ENCODE peak calls at places on chromosomes 7 and 10, in five cellular contexts. One of them, this sample, is unnamed.

GRCh38 chr10:33612551-33612950 is 278.1 kb upstream of the NRP1 start:
- DNase-seq in ELR: peak; percentile 49
- DNase-seq in HCT116: no peak
- DNase-seq in lower lobe of right lung: no peak
- DNase-seq in stimulated activated CD4-positive, alpha-beta T cell treated with anti-CD3 and anti-CD28 coated beads, Interleukin-4, amount 100 ng/mL, for 4 hours: no peak
- DNase-seq in this sample: peak; percentile 92

GRCh38 chr10:74585231-74586087 is 240.9 kb upstream of the KAT6B start:
- DNase-seq in stimulated activated CD4-positive, alpha-beta T cell treated with anti-CD3 and anti-CD28 coated beads, Interleukin-4, amount 100 ng/mL, for 4 hours: peak; percentile 27
- DNase-seq in lower lobe of right lung: no peak
- DNase-seq in HCT116: no peak
- DNase-seq in ELR: no peak
- DNase-seq in this sample: peak; percentile 73

GRCh38 chr7:30752979-30753378 is 1.0 kb downstream of the INMT start:
- DNase-seq in lower lobe of right lung: peak; percentile 66
- DNase-seq in stimulated activated CD4-positive, alpha-beta T cell treated with anti-CD3 and anti-CD28 coated beads, Interleukin-4, amount 100 ng/mL, for 4 hours: no peak
- DNase-seq in HCT116: no peak
- DNase-seq in ELR: no peak
- DNase-seq in this sample: peak; percentile 61

GRCh38 chr7:6284055-6284400 is 11.6 kb upstream of the CYTH3 start:
- DNase-seq in HCT116: no peak
- DNase-seq in stimulated activated CD4-positive, alpha-beta T cell treated with anti-CD3 and anti-CD28 coated beads, Interleukin-4, amount 100 ng/mL, for 4 hours: no peak
- DNase-seq in lower lobe of right lung: no peak
- DNase-seq in ELR: peak; percentile 87
- DNase-seq in this sample: no peak

GRCh38 chr7:131560061-131560460 is 3.6 kb upstream of the PODXL start:
- DNase-seq in HCT116: no peak
- DNase-seq in lower lobe of right lung: no peak
- DNase-seq in ELR: no peak
- DNase-seq in stimulated activated CD4-positive, alpha-beta T cell treated with anti-CD3 and anti-CD28 coated beads, Interleukin-4, amount 100 ng/mL, for 4 hours: no peak
- DNase-seq in this sample: no peak

GRCh38 chr7:128066858-128067257 is 35.6 kb upstream of the LRRC4 start:
- DNase-seq in lower lobe of right lung: no peak
- DNase-seq in ELR: no peak
- DNase-seq in stimulated activated CD4-positive, alpha-beta T cell treated with anti-CD3 and anti-CD28 coated beads, Interleukin-4, amount 100 ng/mL, for 4 hours: no peak
- DNase-seq in HCT116: no peak
- DNase-seq in this sample: no peak

GRCh38 chr7:40542982-40543741 is 408.4 kb downstream of the SUGCT start:
- DNase-seq in HCT116: no peak
- DNase-seq in ELR: no peak
- DNase-seq in stimulated activated CD4-positive, alpha-beta T cell treated with anti-CD3 and anti-CD28 coated beads, Interleukin-4, amount 100 ng/mL, for 4 hours: no peak
- DNase-seq in lower lobe of right lung: no peak
- DNase-seq in this sample: peak; percentile 63

GRCh38 chr7:50369408-50370026 is 65.0 kb downstream of the IKZF1 start:
- DNase-seq in ELR: peak; percentile 28
- DNase-seq in lower lobe of right lung: no peak
- DNase-seq in stimulated activated CD4-positive, alpha-beta T cell treated with anti-CD3 and anti-CD28 coated beads, Interleukin-4, amount 100 ng/mL, for 4 hours: no peak
- DNase-seq in HCT116: peak; percentile 50
- DNase-seq in this sample: no peak

GRCh38 chr10:71004676-71005075 is 116.3 kb upstream of the PCBD1 start:
- DNase-seq in lower lobe of right lung: no peak
- DNase-seq in ELR: no peak
- DNase-seq in HCT116: no peak
- DNase-seq in stimulated activated CD4-positive, alpha-beta T cell treated with anti-CD3 and anti-CD28 coated beads, Interleukin-4, amount 100 ng/mL, for 4 hours: no peak
- DNase-seq in this sample: no peak

GRCh38 chr10:95333997-95334792 is 43.4 kb upstream of the PDLIM1 start:
- DNase-seq in lower lobe of right lung: peak; percentile 59
- DNase-seq in ELR: peak; percentile 98
- DNase-seq in stimulated activated CD4-positive, alpha-beta T cell treated with anti-CD3 and anti-CD28 coated beads, Interleukin-4, amount 100 ng/mL, for 4 hours: no peak
- DNase-seq in HCT116: no peak
- DNase-seq in this sample: peak; percentile 72

GRCh38 chr10:119947325-119947724 is 54.8 kb downstream of the SEC23IP start:
- DNase-seq in stimulated activated CD4-positive, alpha-beta T cell treated with anti-CD3 and anti-CD28 coated beads, Interleukin-4, amount 100 ng/mL, for 4 hours: no peak
- DNase-seq in lower lobe of right lung: no peak
- DNase-seq in HCT116: no peak
- DNase-seq in ELR: no peak
- DNase-seq in this sample: no peak

GRCh38 chr7:39360038-39360437 is 206.2 kb upstream of the YAE1 start:
- DNase-seq in HCT116: no peak
- DNase-seq in ELR: no peak
- DNase-seq in stimulated activated CD4-positive, alpha-beta T cell treated with anti-CD3 and anti-CD28 coated beads, Interleukin-4, amount 100 ng/mL, for 4 hours: no peak
- DNase-seq in lower lobe of right lung: no peak
- DNase-seq in this sample: no peak

GRCh38 chr10:86663046-86663345 is 5.3 kb upstream of the LDB3 start:
- DNase-seq in HCT116: no peak
- DNase-seq in ELR: no peak
- DNase-seq in stimulated activated CD4-positive, alpha-beta T cell treated with anti-CD3 and anti-CD28 coated beads, Interleukin-4, amount 100 ng/mL, for 4 hours: no peak
- DNase-seq in lower lobe of right lung: peak; percentile 35
- DNase-seq in this sample: no peak

GRCh38 chr7:102933763-102934162 is 21.0 kb downstream of the LRRC17 start:
- DNase-seq in HCT116: no peak
- DNase-seq in lower lobe of right lung: no peak
- DNase-seq in stimulated activated CD4-positive, alpha-beta T cell treated with anti-CD3 and anti-CD28 coated beads, Interleukin-4, amount 100 ng/mL, for 4 hours: no peak
- DNase-seq in ELR: peak; percentile 90
- DNase-seq in this sample: peak; percentile 97

GRCh38 chr7:46198691-46199090 is 277.6 kb upstream of the IGFBP3 start:
- DNase-seq in HCT116: no peak
- DNase-seq in stimulated activated CD4-positive, alpha-beta T cell treated with anti-CD3 and anti-CD28 coated beads, Interleukin-4, amount 100 ng/mL, for 4 hours: no peak
- DNase-seq in ELR: no peak
- DNase-seq in lower lobe of right lung: no peak
- DNase-seq in this sample: no peak

GRCh38 chr7:134375206-134375605 is 58.5 kb upstream of the SLC35B4 start:
- DNase-seq in HCT116: no peak
- DNase-seq in lower lobe of right lung: no peak
- DNase-seq in ELR: no peak
- DNase-seq in stimulated activated CD4-positive, alpha-beta T cell treated with anti-CD3 and anti-CD28 coated beads, Interleukin-4, amount 100 ng/mL, for 4 hours: no peak
- DNase-seq in this sample: no peak

GRCh38 chr7:27641576-27642230 is 21.0 kb downstream of the HIBADH start:
- DNase-seq in stimulated activated CD4-positive, alpha-beta T cell treated with anti-CD3 and anti-CD28 coated beads, Interleukin-4, amount 100 ng/mL, for 4 hours: no peak
- DNase-seq in ELR: peak; percentile 62
- DNase-seq in HCT116: no peak
- DNase-seq in lower lobe of right lung: no peak
- DNase-seq in this sample: no peak

This sample was measured in adipocyte.